ENCODE peak calls at places on chromosomes 1 and 21, in six cellular contexts. Q, B, F, N, O and C are unnamed samples.

GRCh38 chr1:94962745-94963265 is 35.9 kb upstream of the CNN3 start:
- DNase-seq in N (peak), B (no peak), O (no peak), F (peak), Q (no peak), C (peak)

GRCh38 chr1:196501760-196502428 is 106.3 kb downstream of the KCNT2 start:
- DNase-seq in B (no peak), O (no peak), N (no peak), F (no peak), Q (no peak), C (no peak)

GRCh38 chr1:61337981-61338848 is 255.9 kb downstream of the NFIA start:
- DNase-seq in F (no peak), N (peak), O (peak), Q (peak), B (peak), C (no peak)

GRCh38 chr1:40267767-40268187 is 9.7 kb downstream of the ZMPSTE24 start:
- DNase-seq in F (no peak), Q (no peak), B (no peak), N (no peak), O (no peak), C (no peak)

GRCh38 chr1:212514782-212515181 is 82.1 kb downstream of the NENF start:
- DNase-seq in B (peak), Q (no peak), O (peak), F (no peak), N (no peak), C (no peak)

GRCh38 chr21:44426663-44427191 is 28.6 kb upstream of the LRRC3 start:
- DNase-seq in N (no peak), Q (peak), O (peak), F (no peak), B (no peak), C (no peak)

GRCh38 chr21:43608664-43609063 is 50.6 kb downstream of the HSF2BP start:
- DNase-seq in O (no peak), Q (no peak), N (no peak), B (no peak), F (no peak), C (no peak)

GRCh38 chr21:37829447-37829846 is 86.8 kb downstream of the KCNJ6 start:
- DNase-seq in F (no peak), Q (no peak), B (no peak), O (no peak), N (peak), C (peak)

GRCh38 chr1:10665930-10666850 is 130.3 kb downstream of the CASZ1 start:
- DNase-seq in O (no peak), N (no peak), Q (no peak), B (no peak), F (no peak), C (no peak)

GRCh38 chr1:10634428-10635384 is 160.0 kb downstream of the PEX14 start:
- DNase-seq in O (no peak), Q (no peak), F (no peak), B (no peak), N (no peak), C (no peak)

GRCh38 chr1:232999960-233000625 is 49.7 kb downstream of the NTPCR start:
- DNase-seq in Q (no peak), N (no peak), F (no peak), B (no peak), O (no peak), C (no peak)

GRCh38 chr1:9211291-9211811 is 23.2 kb upstream of the H6PD start:
- DNase-seq in B (no peak), Q (no peak), F (no peak), N (no peak), O (no peak), C (no peak)

GRCh38 chr1:19954059-19954458 is 25.4 kb downstream of the PLA2G2A start:
- DNase-seq in N (no peak), B (no peak), F (no peak), O (no peak), Q (no peak), C (no peak)

GRCh38 chr21:33021667-33022066 is 4.1 kb upstream of the OLIG2 start:
- DNase-seq in B (no peak), N (no peak), F (no peak), Q (no peak), O (peak), C (no peak)

GRCh38 chr1:17270891-17271765 is 22.2 kb downstream of the PADI3 start:
- DNase-seq in N (no peak), Q (no peak), B (no peak), F (no peak), O (no peak), C (no peak)

GRCh38 chr1:237005674-237006073 is 1.4 kb upstream of the MT1HL1 start:
- DNase-seq in B (no peak), O (no peak), N (no peak), Q (no peak), F (no peak), C (no peak)

GRCh38 chr1:70090146-70090545 is 115.2 kb downstream of the LRRC40 start:
- DNase-seq in B (no peak), O (no peak), N (no peak), Q (no peak), F (no peak), C (no peak)

GRCh38 chr1:31617917-31618746 is 643 bp downstream of the HCRTR1 start:
- DNase-seq in B (peak), O (peak), F (peak), Q (no peak), N (peak), C (peak)

GRCh38 chr1:81449786-81450185 is 350.9 kb upstream of the ADGRL2 start:
- DNase-seq in Q (no peak), F (no peak), B (no peak), O (no peak), N (no peak), C (no peak)

GRCh38 chr1:100921110-100921706 is 25.3 kb downstream of the SLC30A7 start:
- DNase-seq in Q (no peak), F (peak), N (no peak), O (no peak), B (peak), C (peak)

GRCh38 chr1:156749429-156750118 is 1.9 kb downstream of the HDGF start:
- DNase-seq in O (peak), B (no peak), N (peak), F (no peak), Q (no peak), C (no peak)

GRCh38 chr21:35449846-35450245 is 400.7 kb upstream of the RUNX1 start:
- DNase-seq in N (no peak), B (no peak), F (no peak), Q (no peak), O (no peak), C (no peak)

GRCh38 chr1:58881471-58881994 is 97.7 kb upstream of the JUN start:
- DNase-seq in B (no peak), F (no peak), N (peak), Q (no peak), O (no peak), C (no peak)

GRCh38 chr21:35617491-35617890 is 442.8 kb downstream of the SETD4 start:
- DNase-seq in F (no peak), N (no peak), Q (no peak), B (no peak), O (no peak), C (no peak)

GRCh38 chr1:170085089-170085488 is 10.6 kb upstream of the KIFAP3 start:
- DNase-seq in B (no peak), Q (no peak), F (no peak), N (no peak), O (no peak), C (no peak)

GRCh38 chr1:169873582-169874200 is 20.0 kb downstream of the SCYL3 start:
- DNase-seq in F (no peak), Q (no peak), N (no peak), O (no peak), B (no peak), C (no peak)

GRCh38 chr1:216221260-216221700 is 202.0 kb downstream of the USH2A start:
- DNase-seq in Q (no peak), B (peak), N (peak), O (peak), F (peak), C (peak)

GRCh38 chr1:32394141-32394889 is at the start of gene BSDC1:
- DNase-seq in Q (peak), B (peak), O (peak), N (peak), F (peak), C (peak)

GRCh38 chr1:157626099-157626498 is 28.2 kb upstream of the FCRL4 start:
- DNase-seq in F (peak), O (peak), N (peak), B (peak), Q (no peak), C (peak)

GRCh38 chr1:39877231-39877778 is 6.0 kb downstream of the TRIT1 start:
- DNase-seq in Q (no peak), O (no peak), F (no peak), B (no peak), N (no peak), C (no peak)

DNA sequence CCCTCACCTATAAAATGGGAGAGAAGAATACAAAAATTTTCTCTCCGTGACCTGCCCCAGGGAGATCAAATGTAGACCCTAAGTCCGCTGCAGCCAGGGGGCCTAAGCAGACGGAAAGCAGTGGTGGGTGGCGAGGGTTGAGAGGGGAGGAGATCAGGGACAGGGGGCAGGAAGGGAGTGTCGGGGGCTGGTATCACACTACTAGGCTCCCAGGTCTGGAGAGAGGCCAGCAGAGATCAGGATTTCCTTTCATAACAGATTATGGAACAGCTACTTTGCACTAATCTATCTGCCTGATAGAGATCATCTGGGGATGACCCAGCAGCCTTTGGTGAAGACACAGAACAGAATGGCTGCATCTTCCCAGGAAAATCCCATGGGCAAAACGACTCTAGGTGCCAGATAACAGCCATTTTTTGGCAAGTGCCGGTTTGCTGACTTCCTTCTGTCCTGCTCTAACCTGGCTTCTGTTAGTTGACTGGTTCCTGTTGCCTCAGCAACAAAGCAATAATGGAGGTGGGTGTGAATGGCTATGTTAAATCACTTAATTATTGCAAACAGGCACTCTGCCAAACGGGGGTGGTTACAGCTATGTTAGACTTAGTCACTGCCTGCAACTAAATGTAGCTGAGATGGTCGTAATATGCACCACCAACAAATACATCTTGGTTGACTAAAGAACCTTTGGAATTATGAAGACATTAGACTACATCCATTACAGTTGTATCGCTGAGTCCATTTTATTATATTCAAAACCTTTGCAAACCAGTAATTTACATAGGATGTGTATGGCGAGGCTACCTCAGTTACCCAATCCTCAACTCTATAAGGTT is 30.0 kb upstream of the EPS8L3 start:
- DNase-seq in B (peak), N (peak), F (no peak), Q (peak), O (peak), C (no peak)
- TF ChIP-seq CTCF in B (no peak), N (no peak), F (no peak), Q (no peak), O (peak), C (no peak)

DNA sequence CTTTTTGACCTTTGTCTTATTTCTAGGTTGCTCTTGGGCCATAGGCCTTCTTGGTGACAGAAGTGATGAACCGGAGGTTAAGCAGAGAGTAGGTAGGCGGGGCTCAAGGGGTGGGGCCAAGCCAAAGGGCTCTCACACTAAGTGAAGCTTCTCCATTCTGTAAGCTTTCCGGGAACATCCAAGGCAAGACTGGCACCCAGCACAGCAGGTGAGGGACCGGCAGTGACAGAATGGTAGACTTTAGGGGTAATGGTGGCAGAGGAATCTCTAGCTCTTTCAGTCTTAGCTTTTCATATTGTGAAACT is at the start of gene TNFAIP8L2:
- DNase-seq in N (peak), O (peak), B (peak), F (no peak), Q (no peak), C (peak)
- H3K4me3 ChIP-seq in N (peak), O (no peak), B (no peak), F (no peak), Q (peak), C (peak)

GRCh38 chr1:66752671-66753371 is 562 bp downstream of the DYNLT5 start:
- DNase-seq in B (no peak), O (peak), N (no peak), Q (no peak), F (no peak), C (no peak)

GRCh38 chr1:66747500-66747899 is 4.8 kb upstream of the DYNLT5 start:
- DNase-seq in N (no peak), F (no peak), Q (no peak), O (no peak), B (no peak), C (no peak)

GRCh38 chr1:66751160-66751559 is 1.1 kb upstream of the DYNLT5 start:
- DNase-seq in B (no peak), F (no peak), Q (no peak), O (no peak), N (no peak), C (no peak)

GRCh38 chr1:66750578-66750977 is 1.7 kb upstream of the DYNLT5 start:
- DNase-seq in F (no peak), B (no peak), O (no peak), Q (no peak), N (no peak), C (peak)

GRCh38 chr1:66752000-66752592 is at the start of gene DYNLT5:
- DNase-seq in Q (peak), B (peak), N (peak), O (peak), F (no peak), C (no peak)
- TF ChIP-seq CTCF in Q (peak), B (peak), N (no peak), O (peak), F (no peak), C (no peak)

DNA sequence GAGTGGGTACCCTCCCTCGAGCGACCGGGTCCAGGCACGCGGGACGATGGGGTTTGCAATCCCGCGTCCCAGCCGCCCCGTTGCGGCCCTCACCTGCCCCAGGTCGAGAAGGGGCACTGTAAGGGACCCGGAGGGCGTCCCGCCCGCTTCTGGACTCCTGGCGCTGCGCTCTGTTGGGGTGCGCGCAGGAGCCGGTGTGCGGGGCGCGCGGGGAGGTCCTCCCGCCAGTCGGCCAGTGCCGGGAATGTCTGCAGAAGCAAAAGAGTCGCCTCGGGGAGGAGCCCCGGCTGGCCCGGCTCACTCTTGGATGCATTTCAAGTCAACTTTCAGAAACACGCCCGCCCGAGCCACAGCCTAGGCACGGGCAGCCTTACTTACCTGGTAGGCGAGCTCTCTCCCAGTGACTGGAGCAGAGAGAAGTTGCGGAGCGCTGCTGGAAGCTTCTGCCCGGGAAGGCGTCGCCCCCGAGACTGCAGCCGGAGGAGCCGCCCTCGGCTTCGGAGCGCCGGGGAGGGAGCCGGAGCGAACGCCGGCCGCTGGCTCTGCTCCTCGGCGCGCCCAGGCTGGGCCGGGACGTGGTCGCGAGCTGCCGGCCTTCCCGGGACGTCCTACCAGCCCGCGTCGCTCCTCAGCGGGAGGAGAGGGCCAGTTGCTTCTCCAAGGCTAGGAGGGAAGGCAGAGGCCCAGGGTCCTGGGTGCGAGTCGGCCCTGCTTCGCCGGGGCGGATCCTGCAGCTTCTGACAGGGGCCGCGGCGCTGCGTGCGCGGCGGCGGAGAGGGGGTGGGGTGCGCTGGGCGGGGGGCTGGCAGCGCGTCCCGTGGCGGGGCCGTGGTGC is at the start of gene LMX1A:
- DNase-seq in O (peak), B (peak), F (no peak), N (peak), Q (no peak), C (no peak)
- H3K4me3 ChIP-seq in O (peak), B (peak), F (no peak), N (peak), Q (peak), C (no peak)

GRCh38 chr1:200136384-200136783 is 108.9 kb downstream of the NR5A2 start:
- DNase-seq in B (no peak), N (no peak), O (no peak), F (no peak), Q (no peak), C (no peak)

GRCh38 chr1:200143347-200143746 is 115.8 kb downstream of the NR5A2 start:
- DNase-seq in N (no peak), Q (no peak), O (no peak), B (no peak), F (no peak), C (no peak)

GRCh38 chr1:200134116-200134515 is 106.6 kb downstream of the NR5A2 start:
- DNase-seq in B (no peak), N (no peak), O (no peak), F (no peak), Q (no peak), C (no peak)

DNA sequence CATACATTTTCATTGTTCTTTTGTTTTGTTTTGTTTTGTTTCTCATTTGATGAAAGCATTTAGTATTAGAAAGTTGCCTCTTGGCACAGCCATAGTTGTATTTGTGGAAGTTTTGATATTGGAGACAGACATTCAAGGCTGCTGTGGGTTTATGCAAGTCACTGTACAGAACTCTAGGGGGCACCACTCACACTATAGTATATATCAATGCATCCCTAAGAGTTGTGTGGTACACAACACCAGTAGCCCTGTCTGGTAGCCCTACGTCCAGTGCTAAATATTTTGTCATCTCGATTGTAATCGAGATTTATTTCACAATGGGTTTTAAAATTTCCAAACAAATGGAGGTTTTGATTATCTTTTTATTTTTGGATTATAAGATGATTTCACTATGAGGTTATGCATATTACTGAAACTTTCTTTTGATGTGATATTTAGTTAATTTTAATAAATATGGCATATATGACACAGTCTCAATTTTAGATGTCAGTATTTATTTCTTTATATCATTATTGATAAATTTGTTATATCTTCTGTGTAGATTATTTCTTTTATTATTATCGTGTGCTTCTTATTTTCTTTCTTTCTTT is 112.2 kb downstream of the NR5A2 start:
- DNase-seq in F (peak), B (peak), N (peak), O (no peak), Q (no peak), C (peak)
- TF ChIP-seq CTCF in F (peak), B (peak), N (no peak), O (peak), Q (peak), C (peak)

DNA sequence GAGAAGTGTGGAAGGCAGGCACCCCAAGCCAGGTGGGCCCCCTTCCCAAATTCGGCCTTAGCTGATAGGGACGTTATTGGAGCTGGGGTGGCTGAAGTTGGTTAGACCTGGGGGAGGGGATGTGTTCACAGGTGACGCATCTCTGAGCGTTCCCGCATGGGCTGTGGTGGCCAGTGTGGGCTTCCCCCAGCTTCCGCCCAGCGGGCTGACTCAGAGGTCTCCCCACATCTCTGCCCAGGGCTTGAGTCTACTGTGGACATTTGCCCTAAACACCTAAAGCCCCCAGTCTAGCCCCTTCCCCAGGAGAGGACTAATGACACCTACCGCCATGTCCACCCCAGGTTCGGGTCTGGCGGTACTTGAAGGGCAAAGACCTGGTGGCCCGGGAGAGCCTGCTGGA is 1.9 kb downstream of the AGRN start:
- DNase-seq in O (no peak), Q (no peak), N (no peak), B (no peak), F (no peak), C (no peak)
- H3K4me3 ChIP-seq in O (peak), Q (peak), N (no peak), B (peak), F (no peak), C (no peak)

GRCh38 chr1:114670083-114671010 is 498 bp upstream of the DENND2C start:
- DNase-seq in B (peak), O (peak), N (peak), F (peak), Q (peak), C (peak)
- TF ChIP-seq CTCF in B (no peak), O (peak), N (no peak), F (no peak), Q (peak), C (no peak)

GRCh38 chr1:21292503-21292990 is 2.3 kb upstream of the ECE1 start:
- DNase-seq in N (no peak), Q (no peak), F (no peak), B (no peak), O (no peak), C (no peak)
- H3K4me3 ChIP-seq in N (no peak), Q (no peak), F (peak), B (no peak), O (no peak), C (peak)

DNA sequence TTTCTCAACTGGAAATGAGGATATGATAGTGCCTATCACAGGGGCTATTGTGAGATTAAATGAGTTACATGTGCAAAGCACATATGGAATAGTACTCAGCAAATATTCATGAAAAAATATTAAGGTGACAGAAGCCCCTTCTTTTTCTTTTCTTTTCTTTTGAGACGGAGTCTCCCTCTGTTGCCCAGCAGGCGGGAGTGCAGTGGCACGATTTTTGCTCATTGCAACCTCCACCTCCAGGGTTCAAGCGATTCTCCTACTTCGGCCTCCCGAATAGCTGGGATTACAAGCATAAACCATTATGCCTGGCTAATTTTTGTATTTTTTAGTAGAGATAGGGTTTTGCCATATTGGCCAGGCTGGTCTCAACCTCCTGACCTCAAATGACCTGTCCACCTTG is 139.4 kb downstream of the HIVEP3 start:
- DNase-seq in F (no peak), B (no peak), Q (no peak), O (no peak), N (no peak), C (no peak)
- TF ChIP-seq CTCF in F (no peak), B (peak), Q (no peak), O (peak), N (no peak), C (no peak)